ENCODE peak calls at places on chromosomes 4 and X, in nine cellular contexts. Y is coronary artery; C is astrocyte of the spinal cord; D is uterus; M is MM.1S; Z is CD8-positive, alpha-beta T cell; F is IMR-90; O is sigmoid colon; N is right atrium auricular region. R is an unnamed sample.

GRCh38 chr4:92305878-92306520 is 2.2 kb downstream of the GRID2 start:
- DNase-seq in Y (no peak), C (no peak), D (no peak), M (no peak), Z (no peak), F (no peak), O (no peak), N (no peak), R (no peak)

GRCh38 chr4:25446611-25447010 is 69.5 kb downstream of the ANAPC4 start:
- DNase-seq in Y (no peak), C (no peak), D (no peak), M (no peak), Z (no peak), F (no peak), O (no peak), N (no peak), R (no peak)

GRCh38 chr4:82975792-82976191 is 34.8 kb downstream of the LIN54 start:
- DNase-seq in Y (no peak), C (peak; percentile 5), D (no peak), M (no peak), Z (no peak), F (peak; percentile 78), O (no peak), N (no peak), R (peak; percentile 19)

GRCh38 chr4:165096776-165097175 is 15.9 kb downstream of the TMEM192 start:
- DNase-seq in Y (no peak), C (peak; percentile 37), D (no peak), M (peak; percentile 20), Z (no peak), F (peak; percentile 44), O (no peak), N (peak; percentile 9), R (peak; percentile 43)

GRCh38 chr4:4289575-4289929 is 402 bp downstream of the LYAR start:
- DNase-seq in Y (no peak), C (no peak), D (no peak), M (peak; percentile 15), Z (no peak), F (no peak), O (no peak), N (no peak), R (peak; percentile 19)

GRCh38 chrX:137428777-137429564 is 137.0 kb upstream of the ZIC3 start:
- DNase-seq in Y (no peak), C (no peak), D (no peak), M (no peak), Z (no peak), F (no peak), O (no peak), N (no peak), R (no peak)

GRCh38 chr4:6873792-6874461 is 35.7 kb upstream of the TBC1D14 start:
- DNase-seq in Y (no peak), C (peak; percentile 67), D (peak; percentile 67), M (peak; percentile 66), Z (peak; percentile 89), F (peak; percentile 62), O (peak; percentile 77), N (peak; percentile 80), R (peak; percentile 68)

GRCh38 chrX:20585782-20586181 is 319.1 kb upstream of the RPS6KA3 start:
- DNase-seq in Y (no peak), C (no peak), D (no peak), M (no peak), Z (no peak), F (no peak), O (no peak), N (no peak), R (no peak)

GRCh38 chrX:9500584-9500983 is 35.7 kb downstream of the TBL1X start:
- DNase-seq in Y (no peak), C (no peak), D (no peak), M (no peak), Z (no peak), F (no peak), O (no peak), N (no peak), R (no peak)

GRCh38 chrX:11724122-11725017 is 33.7 kb upstream of the MSL3 start:
- DNase-seq in Y (no peak), C (peak; percentile 34), D (peak; percentile 33), M (peak; percentile 9), Z (no peak), F (peak; percentile 41), O (no peak), N (no peak), R (peak; percentile 57)

GRCh38 chr4:188971125-188971524 is 831.9 kb downstream of the TRIML1 start:
- DNase-seq in Y (no peak), C (no peak), D (no peak), M (peak; percentile 61), Z (no peak), F (peak; percentile 28), O (no peak), N (no peak), R (peak; percentile 48)

GRCh38 chrX:150037041-150037440 is 98.8 kb upstream of the EOLA2 start:
- DNase-seq in Y (no peak), C (peak; percentile 27), D (no peak), M (no peak), Z (no peak), F (no peak), O (no peak), N (no peak), R (peak; percentile 33)

GRCh38 chrX:152907084-152907651 is 9.3 kb downstream of the ZNF185 start:
- DNase-seq in Y (no peak), C (peak; percentile 79), D (peak; percentile 55), M (no peak), Z (no peak), F (peak; percentile 94), O (no peak), N (no peak), R (peak; percentile 80)

GRCh38 chr4:183876268-183876934 is 28.7 kb upstream of the STOX2 start:
- DNase-seq in Y (peak; percentile 94), C (peak; percentile 87), D (peak; percentile 74), M (no peak), Z (no peak), F (peak; percentile 85), O (peak; percentile 80), N (peak; percentile 84), R (peak; percentile 87)

GRCh38 chr4:165364452-165365080 is 14.2 kb upstream of the CPE start:
- DNase-seq in Y (no peak), C (no peak), D (peak; percentile 33), M (no peak), Z (no peak), F (no peak), O (no peak), N (no peak), R (peak; percentile 65)

GRCh38 chr4:17310269-17310652 is 201.6 kb downstream of the QDPR start:
- DNase-seq in Y (no peak), C (peak; percentile 37), D (no peak), M (peak; percentile 82), Z (no peak), F (peak; percentile 49), O (no peak), N (no peak), R (peak; percentile 57)

DNA sequence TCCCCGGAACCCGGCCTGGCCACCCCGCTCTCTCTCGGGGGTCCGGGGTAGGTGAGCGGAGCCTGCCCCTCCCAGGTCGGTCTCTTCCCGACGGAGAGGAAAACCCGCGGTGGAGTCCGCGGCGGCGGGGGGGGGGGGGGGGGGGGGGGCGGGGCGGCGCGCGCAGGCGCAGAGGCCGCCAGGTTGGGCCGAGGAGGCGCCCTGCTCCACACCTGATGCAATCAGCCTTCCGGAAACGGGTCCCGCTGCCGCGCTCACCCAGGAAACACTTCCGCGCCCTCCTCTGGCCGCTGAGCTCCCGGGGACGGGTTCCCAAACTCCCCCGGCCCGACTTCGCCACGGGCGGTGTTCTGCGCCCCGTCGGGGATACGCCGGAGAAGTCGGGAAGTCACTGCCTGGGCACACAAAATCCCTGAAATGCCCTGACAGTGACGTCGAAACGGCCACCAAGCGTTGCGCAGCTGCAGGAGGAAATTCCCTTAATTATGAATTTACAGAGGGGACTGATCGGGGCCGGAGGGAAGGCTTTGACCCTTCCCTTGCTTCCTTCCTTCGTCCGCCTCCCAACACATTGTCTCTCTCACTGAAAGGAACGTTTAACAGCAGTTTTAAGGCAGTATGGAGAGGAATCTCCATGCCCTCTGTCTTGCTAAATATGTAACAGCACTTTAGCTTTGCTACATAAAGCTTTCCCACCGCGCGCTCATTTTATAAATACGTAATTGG is 2.1 kb upstream of the APBB2 start:
- DNase-seq in Y (peak; percentile 88), C (peak; percentile 75), D (peak; percentile 80), M (peak; percentile 72), Z (no peak), F (peak; percentile 57), O (peak; percentile 89), N (no peak), R (peak; percentile 65)
- TF ChIP-seq CTCF in Y (peak; percentile 52), C (peak; percentile 39), D (peak; percentile 32), M (peak; percentile 33), Z (no peak), F (peak; percentile 31), O (peak; percentile 34), N (peak; percentile 57), R (peak; percentile 45)

GRCh38 chrX:13121020-13121419 is 76.6 kb upstream of the FAM9C start:
- DNase-seq in Y (no peak), C (no peak), D (no peak), M (no peak), Z (no peak), F (no peak), O (no peak), N (no peak), R (no peak)

GRCh38 chrX:13123247-13123856 is 78.9 kb upstream of the FAM9C start:
- DNase-seq in Y (no peak), C (no peak), D (no peak), M (no peak), Z (no peak), F (no peak), O (no peak), N (no peak), R (no peak)

GRCh38 chrX:13119386-13119785 is 75.0 kb upstream of the FAM9C start:
- DNase-seq in Y (no peak), C (no peak), D (no peak), M (no peak), Z (no peak), F (peak; percentile 56), O (no peak), N (no peak), R (peak; percentile 73)

GRCh38 chrX:13123857-13124345 is 79.5 kb upstream of the FAM9C start:
- DNase-seq in Y (no peak), C (peak; percentile 80), D (no peak), M (no peak), Z (no peak), F (peak; percentile 85), O (no peak), N (no peak), R (peak; percentile 59)

GRCh38 chrX:13120017-13120416 is 75.6 kb upstream of the FAM9C start:
- DNase-seq in Y (no peak), C (peak; percentile 41), D (peak; percentile 31), M (no peak), Z (no peak), F (peak; percentile 53), O (no peak), N (peak; percentile 79), R (peak; percentile 43)
- H3K4me3 ChIP-seq in Y (no peak overlapping the region), C (no peak overlapping the region), D (no peak overlapping the region), M (no peak overlapping the region), Z (no peak overlapping the region), F (no peak overlapping the region), O (no peak overlapping the region), N (no peak overlapping the region), R (no peak overlapping the region)

GRCh38 chr4:118835896-118836762 is at the start of gene SEC24D:
- DNase-seq in Y (peak; percentile 91), C (peak; percentile 85), D (peak; percentile 86), M (peak; percentile 86), Z (peak; percentile 87), F (peak; percentile 87), O (peak; percentile 95), N (peak; percentile 86), R (peak; percentile 85)
- TF ChIP-seq CTCF in Y (no peak), C (no peak), D (no peak), M (no peak), Z (no peak), F (peak; percentile 12), O (no peak), N (no peak), R (no peak)

GRCh38 chrX:151773434-151773833 is 38.9 kb downstream of the CNGA2 start:
- DNase-seq in Y (peak; percentile 33), C (no peak), D (no peak), M (no peak), Z (peak; percentile 19), F (no peak), O (no peak), N (peak; percentile 34), R (no peak)
- H3K4me3 ChIP-seq in Y (no peak overlapping the region), C (no peak overlapping the region), D (no peak overlapping the region), M (no peak overlapping the region), Z (no peak overlapping the region), F (no peak overlapping the region), O (no peak overlapping the region), N (no peak overlapping the region), R (no peak overlapping the region)

R was measured in fibroblast of mammary gland.